ENCODE peak calls at places on chromosome 5, in nine cellular contexts. One of them, this sample, is unnamed.

GRCh38 chr5:76388236-76388635 is 14.8 kb upstream of the IQGAP2 start:
- DNase-seq in GM23338: no peak
- DNase-seq in lower lobe of right lung: no peak
- DNase-seq in coronary artery: no peak
- DNase-seq in AG04450: no peak
- DNase-seq in CD4-positive, CD25-positive, alpha-beta regulatory T cell: no peak
- DNase-seq in Caco-2: no peak
- DNase-seq in aorta: no peak
- DNase-seq in heart left ventricle: no peak
- DNase-seq in this sample: no peak

GRCh38 chr5:68258531-68258930 is 43.0 kb downstream of the PIK3R1 start:
- DNase-seq in aorta: no peak
- DNase-seq in GM23338: no peak
- DNase-seq in lower lobe of right lung: no peak
- DNase-seq in Caco-2: no peak
- DNase-seq in CD4-positive, CD25-positive, alpha-beta regulatory T cell: no peak
- DNase-seq in AG04450: no peak
- DNase-seq in heart left ventricle: no peak
- DNase-seq in coronary artery: no peak
- DNase-seq in this sample: no peak

GRCh38 chr5:176418251-176418650 is 1.9 kb upstream of the CLTB start:
- DNase-seq in aorta: no peak
- DNase-seq in GM23338: no peak
- DNase-seq in lower lobe of right lung: no peak
- DNase-seq in coronary artery: no peak
- DNase-seq in heart left ventricle: no peak
- DNase-seq in AG04450: no peak
- DNase-seq in Caco-2: peak
- DNase-seq in CD4-positive, CD25-positive, alpha-beta regulatory T cell: no peak
- DNase-seq in this sample: no peak

GRCh38 chr5:59496524-59497134 is 396.9 kb downstream of the PDE4D start:
- DNase-seq in coronary artery: no peak
- DNase-seq in GM23338: peak
- DNase-seq in heart left ventricle: no peak
- DNase-seq in Caco-2: peak
- DNase-seq in lower lobe of right lung: no peak
- DNase-seq in AG04450: no peak
- DNase-seq in CD4-positive, CD25-positive, alpha-beta regulatory T cell: no peak
- DNase-seq in aorta: no peak
- DNase-seq in this sample: no peak

GRCh38 chr5:61301345-61301744 is 30.7 kb upstream of the ZSWIM6 start:
- DNase-seq in coronary artery: no peak
- DNase-seq in lower lobe of right lung: no peak
- DNase-seq in CD4-positive, CD25-positive, alpha-beta regulatory T cell: no peak
- DNase-seq in heart left ventricle: no peak
- DNase-seq in AG04450: peak
- DNase-seq in aorta: no peak
- DNase-seq in Caco-2: no peak
- DNase-seq in GM23338: no peak
- DNase-seq in this sample: peak

GRCh38 chr5:132019857-132020555 is 8.5 kb upstream of the ACSL6 start:
- DNase-seq in CD4-positive, CD25-positive, alpha-beta regulatory T cell: peak
- DNase-seq in AG04450: no peak
- DNase-seq in coronary artery: no peak
- DNase-seq in GM23338: no peak
- DNase-seq in heart left ventricle: no peak
- DNase-seq in lower lobe of right lung: no peak
- DNase-seq in aorta: no peak
- DNase-seq in Caco-2: no peak
- DNase-seq in this sample: no peak

GRCh38 chr5:133347039-133347438 is 265.3 kb downstream of the FSTL4 start:
- DNase-seq in coronary artery: no peak
- DNase-seq in Caco-2: peak
- DNase-seq in CD4-positive, CD25-positive, alpha-beta regulatory T cell: no peak
- DNase-seq in GM23338: peak
- DNase-seq in heart left ventricle: no peak
- DNase-seq in aorta: no peak
- DNase-seq in lower lobe of right lung: no peak
- DNase-seq in AG04450: no peak
- DNase-seq in this sample: no peak

GRCh38 chr5:108743344-108743743 is 4.4 kb upstream of the FER start:
- DNase-seq in CD4-positive, CD25-positive, alpha-beta regulatory T cell: no peak
- DNase-seq in aorta: no peak
- DNase-seq in coronary artery: no peak
- DNase-seq in Caco-2: peak
- DNase-seq in GM23338: peak
- DNase-seq in heart left ventricle: no peak
- DNase-seq in lower lobe of right lung: no peak
- DNase-seq in AG04450: no peak
- DNase-seq in this sample: no peak

GRCh38 chr5:154756203-154756870 is 1.2 kb downstream of the LARP1 start:
- DNase-seq in lower lobe of right lung: peak
- DNase-seq in coronary artery: no peak
- DNase-seq in GM23338: no peak
- DNase-seq in aorta: peak
- DNase-seq in Caco-2: peak
- DNase-seq in AG04450: no peak
- DNase-seq in CD4-positive, CD25-positive, alpha-beta regulatory T cell: peak
- DNase-seq in heart left ventricle: peak
- DNase-seq in this sample: no peak

GRCh38 chr5:34639852-34640626 is 16.1 kb upstream of the RAI14 start:
- DNase-seq in lower lobe of right lung: no peak
- DNase-seq in AG04450: peak
- DNase-seq in coronary artery: no peak
- DNase-seq in GM23338: no peak
- DNase-seq in heart left ventricle: no peak
- DNase-seq in aorta: no peak
- DNase-seq in CD4-positive, CD25-positive, alpha-beta regulatory T cell: no peak
- DNase-seq in Caco-2: no peak
- DNase-seq in this sample: no peak

GRCh38 chr5:124599048-124599973 is 147.1 kb downstream of the ZNF608 start:
- DNase-seq in coronary artery: no peak
- DNase-seq in aorta: no peak
- DNase-seq in AG04450: no peak
- DNase-seq in Caco-2: peak
- DNase-seq in heart left ventricle: no peak
- DNase-seq in GM23338: no peak
- DNase-seq in lower lobe of right lung: no peak
- DNase-seq in CD4-positive, CD25-positive, alpha-beta regulatory T cell: no peak
- DNase-seq in this sample: peak

DNA sequence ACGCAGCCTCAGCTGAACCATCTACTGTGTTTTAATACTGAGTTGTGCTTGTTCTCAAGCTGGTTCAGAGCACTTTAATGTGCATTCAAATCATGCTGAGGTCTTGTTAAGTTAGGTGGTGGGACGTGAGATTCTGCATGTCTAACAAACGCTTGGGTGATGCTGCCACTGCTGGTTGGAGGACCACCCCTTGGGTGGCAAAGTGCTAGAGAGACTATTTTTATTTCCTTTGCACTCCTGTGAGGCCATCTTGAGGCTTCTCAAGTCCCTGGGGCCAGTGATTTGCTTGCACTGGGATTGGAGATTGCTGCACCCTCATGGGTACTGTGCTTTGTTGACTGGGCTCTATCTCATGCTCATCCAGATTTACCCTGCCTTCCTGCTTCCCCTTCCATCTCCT is 45.4 kb upstream of the SUB1 start:
- DNase-seq in heart left ventricle: no peak
- DNase-seq in CD4-positive, CD25-positive, alpha-beta regulatory T cell: no peak
- DNase-seq in GM23338: no peak
- DNase-seq in AG04450: no peak
- DNase-seq in Caco-2: no peak
- DNase-seq in aorta: no peak
- DNase-seq in coronary artery: no peak
- DNase-seq in lower lobe of right lung: no peak
- DNase-seq in this sample: no peak
- H3K4me3 ChIP-seq in heart left ventricle: no peak
- H3K4me3 ChIP-seq in CD4-positive, CD25-positive, alpha-beta regulatory T cell: no peak
- H3K4me3 ChIP-seq in GM23338: no peak
- H3K4me3 ChIP-seq in AG04450: no peak
- H3K4me3 ChIP-seq in Caco-2: no peak
- H3K4me3 ChIP-seq in aorta: no peak
- H3K4me3 ChIP-seq in coronary artery: no peak
- H3K4me3 ChIP-seq in lower lobe of right lung: no peak
- H3K4me3 ChIP-seq in this sample: no peak

DNA sequence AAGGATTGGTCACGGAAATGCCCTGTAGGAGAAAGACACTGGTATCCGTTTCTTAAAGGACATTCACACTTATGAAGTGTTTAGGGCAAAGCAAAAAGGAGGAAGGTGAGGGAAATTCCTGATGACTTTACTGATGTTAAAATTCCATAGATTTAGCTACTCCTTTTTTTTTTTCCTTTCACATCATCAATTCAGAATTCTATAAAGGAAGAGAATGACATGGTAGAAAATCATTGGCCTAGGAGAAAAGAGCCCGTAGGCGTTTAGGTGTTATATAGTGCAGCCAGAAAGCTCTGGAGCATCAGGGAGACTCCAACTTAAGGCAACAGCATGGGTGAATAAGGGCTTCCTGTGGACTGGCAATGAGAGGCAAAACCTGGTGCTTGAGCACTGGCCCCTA is at the start of gene TSLP:
- DNase-seq in CD4-positive, CD25-positive, alpha-beta regulatory T cell: no peak
- DNase-seq in Caco-2: no peak
- DNase-seq in coronary artery: no peak
- DNase-seq in heart left ventricle: no peak
- DNase-seq in aorta: no peak
- DNase-seq in AG04450: no peak
- DNase-seq in lower lobe of right lung: no peak
- DNase-seq in GM23338: no peak
- DNase-seq in this sample: no peak
- H3K4me3 ChIP-seq in CD4-positive, CD25-positive, alpha-beta regulatory T cell: no peak
- H3K4me3 ChIP-seq in Caco-2: no peak
- H3K4me3 ChIP-seq in coronary artery: peak
- H3K4me3 ChIP-seq in heart left ventricle: peak
- H3K4me3 ChIP-seq in aorta: peak
- H3K4me3 ChIP-seq in AG04450: no peak
- H3K4me3 ChIP-seq in lower lobe of right lung: peak
- H3K4me3 ChIP-seq in GM23338: peak
- H3K4me3 ChIP-seq in this sample: peak

DNA sequence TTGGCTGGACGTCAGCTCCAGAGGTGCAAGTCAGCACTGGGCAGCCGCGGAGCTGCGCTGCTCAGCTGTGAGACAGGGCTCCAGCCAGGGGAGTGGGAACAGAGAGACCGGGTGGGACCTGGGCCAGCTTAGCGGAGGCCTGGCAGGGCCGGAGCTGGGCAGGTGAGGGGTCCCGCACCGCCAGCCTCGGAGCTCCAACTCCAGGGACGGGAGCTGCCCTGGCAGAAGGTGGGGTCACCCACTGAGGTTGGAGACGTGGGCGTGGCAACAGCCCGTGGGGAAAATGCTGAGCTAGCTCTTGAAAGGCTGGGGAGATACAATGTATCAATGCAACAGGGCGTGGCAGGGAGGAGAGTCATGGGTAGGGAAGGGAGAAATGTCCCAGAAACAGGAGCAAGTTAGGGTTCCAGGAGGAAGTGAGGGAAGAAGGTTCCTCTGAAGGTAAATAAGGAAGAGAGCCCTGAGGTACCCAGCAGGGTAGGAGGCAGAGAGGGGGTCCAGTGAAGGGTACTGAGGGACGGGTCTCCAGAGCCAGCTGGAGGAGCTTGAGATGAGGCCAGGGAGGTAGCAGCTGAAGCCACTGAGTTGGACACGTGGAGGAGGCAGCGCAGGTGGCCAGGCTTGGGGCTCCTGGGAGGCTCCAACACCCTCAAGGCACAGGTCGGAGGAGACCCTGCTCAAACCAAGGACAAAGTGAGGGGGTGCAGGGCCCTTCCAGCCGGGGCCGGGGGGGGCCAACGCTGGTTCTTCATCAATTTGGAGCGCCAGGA is 736 bp upstream of the NKD2 start:
- DNase-seq in lower lobe of right lung: peak
- DNase-seq in aorta: peak
- DNase-seq in Caco-2: no peak
- DNase-seq in CD4-positive, CD25-positive, alpha-beta regulatory T cell: no peak
- DNase-seq in AG04450: no peak
- DNase-seq in coronary artery: no peak
- DNase-seq in heart left ventricle: peak
- DNase-seq in GM23338: no peak
- DNase-seq in this sample: no peak
- H3K4me3 ChIP-seq in lower lobe of right lung: peak
- H3K4me3 ChIP-seq in aorta: no peak
- H3K4me3 ChIP-seq in Caco-2: no peak
- H3K4me3 ChIP-seq in CD4-positive, CD25-positive, alpha-beta regulatory T cell: no peak
- H3K4me3 ChIP-seq in AG04450: no peak
- H3K4me3 ChIP-seq in coronary artery: peak
- H3K4me3 ChIP-seq in heart left ventricle: no peak
- H3K4me3 ChIP-seq in GM23338: peak
- H3K4me3 ChIP-seq in this sample: no peak

GRCh38 chr5:168578506-168579205 is 512 bp downstream of the PANK3 start:
- DNase-seq in lower lobe of right lung: no peak
- DNase-seq in AG04450: peak
- DNase-seq in CD4-positive, CD25-positive, alpha-beta regulatory T cell: no peak
- DNase-seq in aorta: no peak
- DNase-seq in coronary artery: no peak
- DNase-seq in Caco-2: no peak
- DNase-seq in GM23338: peak
- DNase-seq in heart left ventricle: no peak
- DNase-seq in this sample: no peak

GRCh38 chr5:168579206-168579986 is at the start of gene PANK3:
- DNase-seq in GM23338: peak
- DNase-seq in AG04450: peak
- DNase-seq in heart left ventricle: peak
- DNase-seq in aorta: peak
- DNase-seq in lower lobe of right lung: peak
- DNase-seq in coronary artery: peak
- DNase-seq in Caco-2: peak
- DNase-seq in CD4-positive, CD25-positive, alpha-beta regulatory T cell: peak
- DNase-seq in this sample: peak

GRCh38 chr5:168583742-168584482 is 4.7 kb upstream of the PANK3 start:
- DNase-seq in coronary artery: no peak
- DNase-seq in Caco-2: no peak
- DNase-seq in lower lobe of right lung: no peak
- DNase-seq in AG04450: no peak
- DNase-seq in aorta: no peak
- DNase-seq in CD4-positive, CD25-positive, alpha-beta regulatory T cell: no peak
- DNase-seq in GM23338: no peak
- DNase-seq in heart left ventricle: no peak
- DNase-seq in this sample: no peak

GRCh38 chr5:168578006-168578405 is 1.2 kb downstream of the PANK3 start:
- DNase-seq in CD4-positive, CD25-positive, alpha-beta regulatory T cell: no peak
- DNase-seq in GM23338: no peak
- DNase-seq in AG04450: no peak
- DNase-seq in coronary artery: no peak
- DNase-seq in lower lobe of right lung: no peak
- DNase-seq in aorta: no peak
- DNase-seq in Caco-2: no peak
- DNase-seq in heart left ventricle: no peak
- DNase-seq in this sample: no peak

DNA sequence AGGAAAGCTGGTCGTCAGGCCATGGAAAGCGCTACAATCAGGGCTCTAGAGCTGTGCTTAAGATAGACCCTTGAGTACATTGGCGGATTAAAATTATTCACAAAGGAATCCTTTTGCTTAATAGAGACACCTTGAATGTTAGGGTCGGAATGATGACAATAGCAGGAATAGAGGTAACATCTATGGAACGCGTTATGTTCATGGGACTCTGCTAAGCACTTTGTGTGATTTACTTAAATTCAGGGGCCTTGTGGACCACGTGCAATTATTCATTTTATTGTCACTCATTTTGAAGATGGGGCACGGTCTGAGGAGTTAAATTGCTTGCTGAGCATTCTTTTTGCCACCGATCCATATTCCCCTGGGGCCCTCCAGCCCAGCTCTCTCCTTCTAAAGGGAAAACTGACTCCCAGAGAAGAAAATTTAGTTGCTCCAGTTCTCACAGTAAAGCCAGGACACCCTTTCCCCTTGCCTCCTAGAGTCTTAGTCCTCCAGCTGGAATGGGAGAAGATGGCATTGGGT is 880 bp upstream of the PANK3 start:
- DNase-seq in AG04450: no peak
- DNase-seq in aorta: no peak
- DNase-seq in GM23338: no peak
- DNase-seq in heart left ventricle: no peak
- DNase-seq in coronary artery: no peak
- DNase-seq in lower lobe of right lung: no peak
- DNase-seq in CD4-positive, CD25-positive, alpha-beta regulatory T cell: no peak
- DNase-seq in Caco-2: no peak
- DNase-seq in this sample: no peak
- H3K4me3 ChIP-seq in AG04450: peak
- H3K4me3 ChIP-seq in aorta: peak
- H3K4me3 ChIP-seq in GM23338: peak
- H3K4me3 ChIP-seq in heart left ventricle: peak
- H3K4me3 ChIP-seq in coronary artery: peak
- H3K4me3 ChIP-seq in lower lobe of right lung: peak
- H3K4me3 ChIP-seq in CD4-positive, CD25-positive, alpha-beta regulatory T cell: peak
- H3K4me3 ChIP-seq in Caco-2: peak
- H3K4me3 ChIP-seq in this sample: peak